ENCODE peak calls at places on chromosomes 12 and 14, in nine cellular contexts. H is hepatic stellate cell; P is upper lobe of right lung; B is stimulated activated CD8-positive, alpha-beta memory T cell treated with anti-CD3 and anti-CD28 coated beads, Interleukin-15, amount 100 ng/mL, for 24 hours; A is NCI-H524; X is frontal cortex; F is AG20443; Q is PC-3; W is fibroblast of pulmonary artery. K is an unnamed sample.

GRCh38 chr14:63745858-63746425 is 18.1 kb upstream of the SGPP1 start:
- DNase-seq in B (no peak), H (no peak), Q (no peak), X (no peak), W (no peak), A (no peak), F (no peak), P (no peak), K (no peak)

GRCh38 chr12:86719381-86719780 is 463.2 kb upstream of the MGAT4C start:
- DNase-seq in X (no peak), A (no peak), W (peak; percentile 44), H (no peak), B (no peak), P (no peak), F (no peak), Q (peak; percentile 23), K (peak; percentile 10)

GRCh38 chr14:64541261-64541970 is 875 bp downstream of the HSPA2 start:
- DNase-seq in Q (no peak), W (no peak), A (no peak), P (no peak), F (no peak), B (no peak), H (no peak), X (no peak), K (peak; percentile 4)

GRCh38 chr12:1310684-1311083 is 283.7 kb downstream of the FBXL14 start:
- DNase-seq in F (no peak), B (no peak), A (no peak), W (no peak), H (no peak), X (no peak), Q (no peak), P (no peak), K (no peak)

GRCh38 chr14:64095620-64096019 is 198.6 kb downstream of the ESR2 start:
- DNase-seq in B (no peak), A (no peak), H (peak; percentile 21), F (peak; percentile 15), W (peak; percentile 57), P (no peak), X (no peak), Q (no peak), K (peak; percentile 67)

GRCh38 chr14:77027538-77028383 is 747 bp downstream of the IRF2BPL start:
- DNase-seq in Q (peak; percentile 72), P (peak; percentile 92), A (peak; percentile 64), X (peak; percentile 79), B (peak; percentile 37), W (peak; percentile 81), H (peak; percentile 84), F (peak; percentile 83), K (peak; percentile 82)

GRCh38 chr14:93023039-93023438 is 92.7 kb downstream of the ITPK1 start:
- DNase-seq in X (no peak), F (no peak), P (no peak), H (no peak), A (peak; percentile 69), W (no peak), Q (peak; percentile 22), B (no peak), K (no peak)

GRCh38 chr12:20270557-20270956 is 97.8 kb upstream of the PDE3A start:
- DNase-seq in A (no peak), B (no peak), Q (no peak), W (no peak), X (no peak), P (no peak), H (no peak), F (no peak), K (no peak)

GRCh38 chr14:104333903-104334811 is 195.8 kb downstream of the KIF26A start:
- DNase-seq in A (no peak), W (no peak), P (peak; percentile 60), F (no peak), B (no peak), H (no peak), X (no peak), Q (no peak), K (no peak)

GRCh38 chr12:129310346-129310745 is 457.1 kb downstream of the GLT1D1 start:
- DNase-seq in W (no peak), P (no peak), F (no peak), A (no peak), X (no peak), H (no peak), Q (no peak), B (no peak), K (no peak)

GRCh38 chr14:55094630-55095157 is 34.4 kb upstream of the LGALS3 start:
- DNase-seq in W (no peak), P (no peak), H (no peak), F (no peak), B (no peak), Q (peak; percentile 93), X (no peak), A (no peak), K (peak; percentile 70)

GRCh38 chr12:70165450-70165849 is 77.8 kb upstream of the CNOT2 start:
- DNase-seq in F (no peak), Q (no peak), B (no peak), A (no peak), P (no peak), X (no peak), H (no peak), W (no peak), K (no peak)

GRCh38 chr12:58731096-58731495 is 189.2 kb downstream of the LRIG3 start:
- DNase-seq in P (no peak), X (no peak), F (no peak), B (no peak), A (no peak), Q (no peak), H (no peak), W (no peak), K (no peak)

GRCh38 chr12:46556820-46557524 is 184.4 kb upstream of the SLC38A2 start:
- DNase-seq in F (peak; percentile 39), W (peak; percentile 66), B (no peak), X (no peak), A (no peak), Q (peak; percentile 96), P (no peak), H (no peak), K (peak; percentile 90)

GRCh38 chr14:76904740-76905569 is 78.7 kb downstream of the LRRC74A start:
- DNase-seq in H (peak; percentile 86), A (no peak), P (peak; percentile 87), F (peak; percentile 88), Q (peak; percentile 99), W (peak; percentile 93), X (no peak), B (peak; percentile 53), K (peak; percentile 95)

GRCh38 chr12:102687523-102687922 is 207.2 kb upstream of the IGF1 start:
- DNase-seq in A (no peak), X (no peak), Q (no peak), H (no peak), W (no peak), F (no peak), B (no peak), P (no peak), K (no peak)

GRCh38 chr14:100471451-100472093 is 115.6 kb downstream of the BEGAIN start:
- DNase-seq in P (no peak), W (no peak), F (no peak), Q (peak; percentile 78), B (no peak), X (no peak), H (no peak), A (peak; percentile 54), K (peak; percentile 74)

GRCh38 chr12:52633383-52633782 is 15.0 kb upstream of the KRT73 start:
- DNase-seq in P (no peak), H (no peak), F (no peak), B (no peak), Q (no peak), X (no peak), W (no peak), A (no peak), K (no peak)

GRCh38 chr14:100781952-100782351 is 44.0 kb upstream of the MEG3 start:
- DNase-seq in H (no peak), B (no peak), X (no peak), P (no peak), F (no peak), W (no peak), A (no peak), Q (no peak), K (no peak)

GRCh38 chr14:103361868-103362267 is 23.3 kb upstream of the MARK3 start:
- DNase-seq in Q (peak; percentile 97), F (peak; percentile 84), W (peak; percentile 96), B (no peak), P (no peak), A (no peak), H (peak; percentile 79), X (no peak), K (peak; percentile 97)

GRCh38 chr12:120142231-120142877 is 25.8 kb upstream of the RAB35 start:
- DNase-seq in A (no peak), F (no peak), W (peak; percentile 44), B (no peak), Q (peak; percentile 61), H (no peak), P (no peak), X (no peak), K (no peak)

GRCh38 chr12:85138833-85139232 is 102.7 kb downstream of the LRRIQ1 start:
- DNase-seq in Q (peak; percentile 23), P (no peak), W (peak; percentile 3), H (no peak), A (no peak), X (no peak), F (no peak), B (no peak), K (peak; percentile 2)

K was measured in fibroblast of lung.